ENCODE peak calls at places on chromosome 18, in seven cellular contexts. O is lower leg skin, K is GM12865, Y is brain microvascular endothelial cell, P is fibroblast of mammary gland, X is ovary, L is astrocyte of the spinal cord. U is an unnamed sample.

GRCh38 chr18:48560491-48560890 is 21.7 kb downstream of the CTIF start:
- DNase-seq in Y (no peak), K (no peak), P (no peak), O (no peak), X (no peak), L (no peak), U (no peak)

GRCh38 chr18:61859118-61859517 is 33.7 kb downstream of the RNF152 start:
- DNase-seq in L (no peak), O (no peak), X (no peak), Y (no peak), P (no peak), K (peak), U (no peak)

GRCh38 chr18:49189772-49190171 is 239.0 kb upstream of the SMAD7 start:
- DNase-seq in L (no peak), K (no peak), X (no peak), O (no peak), P (no peak), Y (no peak), U (peak)

GRCh38 chr18:2510416-2510815 is 60.9 kb downstream of the METTL4 start:
- DNase-seq in P (no peak), O (no peak), K (no peak), X (no peak), Y (no peak), L (no peak), U (no peak)

GRCh38 chr18:9109523-9109922 is 7.0 kb downstream of the NDUFV2 start:
- DNase-seq in P (peak), Y (no peak), X (no peak), O (no peak), L (peak), K (no peak), U (peak)

GRCh38 chr18:79918089-79919011 is 33.1 kb downstream of the SLC66A2 start:
- DNase-seq in Y (no peak), K (no peak), P (no peak), X (no peak), L (no peak), O (peak), U (no peak)

GRCh38 chr18:54883816-54884604 is 55.7 kb downstream of the RAB27B start:
- DNase-seq in P (no peak), X (no peak), Y (no peak), O (no peak), K (no peak), L (peak), U (peak)

GRCh38 chr18:22563098-22563707 is 145.5 kb upstream of the CTAGE1 start:
- DNase-seq in O (no peak), K (peak), P (peak), X (no peak), L (peak), Y (peak), U (peak)

GRCh38 chr18:76518543-76519155 is 23.6 kb upstream of the ZNF516 start:
- DNase-seq in O (peak), K (peak), P (peak), L (peak), X (peak), Y (peak), U (peak)

GRCh38 chr18:48228301-48228715 is 180.9 kb downstream of the ZBTB7C start:
- DNase-seq in Y (no peak), X (peak), K (no peak), L (no peak), O (peak), P (peak), U (no peak)

GRCh38 chr18:45627204-45627526 is 11.9 kb downstream of the SLC14A2 start:
- DNase-seq in K (no peak), Y (no peak), X (no peak), L (no peak), P (no peak), O (no peak), U (no peak)

GRCh38 chr18:62979172-62979571 is 263.8 kb downstream of the PHLPP1 start:
- DNase-seq in O (peak), Y (peak), K (no peak), P (peak), L (peak), X (peak), U (peak)

GRCh38 chr18:741931-742512 is 29.6 kb upstream of the ENOSF1 start:
- DNase-seq in P (peak), K (peak), O (no peak), X (no peak), Y (peak), L (peak), U (peak)

GRCh38 chr18:75678662-75679061 is 251.2 kb upstream of the SMIM21 start:
- DNase-seq in P (peak), K (no peak), X (no peak), O (no peak), L (peak), Y (no peak), U (peak)

GRCh38 chr18:78861116-78861515 is 118.5 kb upstream of the SALL3 start:
- DNase-seq in X (no peak), K (no peak), P (no peak), O (no peak), L (no peak), Y (no peak), U (no peak)

GRCh38 chr18:68447286-68447685 is 267.6 kb downstream of the TMX3 start:
- DNase-seq in Y (no peak), L (peak), X (no peak), O (no peak), P (peak), K (no peak), U (no peak)

GRCh38 chr18:62372156-62372555 is 47.0 kb downstream of the TNFRSF11A start:
- DNase-seq in L (no peak), K (peak), O (no peak), X (no peak), P (no peak), Y (no peak), U (no peak)

DNA sequence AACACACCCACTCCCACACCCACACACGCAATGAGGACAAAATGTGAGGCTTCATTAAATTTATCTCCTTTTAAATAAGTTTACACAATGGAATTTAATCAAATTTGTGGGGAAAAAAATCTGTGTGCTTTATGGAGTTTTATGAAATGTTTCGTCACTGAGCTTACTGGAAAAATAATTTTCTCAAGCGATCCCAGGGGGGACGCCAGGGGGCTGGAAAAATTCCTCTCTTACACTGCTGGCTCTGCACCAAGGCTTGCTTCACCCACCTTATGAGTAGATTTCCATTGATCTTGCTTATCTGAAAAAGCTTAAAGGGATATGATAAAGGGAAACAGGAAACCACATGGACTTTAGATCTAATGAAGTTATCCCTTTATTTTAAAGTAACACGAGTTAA is 95.5 kb downstream of the CABYR start:
- DNase-seq in O (no peak), L (no peak), Y (no peak), K (no peak), X (no peak), P (peak), U (peak)
- TF ChIP-seq CTCF in O (no peak), L (no peak), Y (no peak), K (no peak), X (no peak), P (no peak), U (no peak)

GRCh38 chr18:58603365-58604067 is 25.4 kb downstream of the ALPK2 start:
- DNase-seq in K (no peak), Y (no peak), O (peak), L (peak), X (no peak), P (peak), U (peak)
- H3K4me3 ChIP-seq in K (no peak), Y (no peak), O (no peak), L (no peak), X (no peak), P (no peak), U (no peak)

DNA sequence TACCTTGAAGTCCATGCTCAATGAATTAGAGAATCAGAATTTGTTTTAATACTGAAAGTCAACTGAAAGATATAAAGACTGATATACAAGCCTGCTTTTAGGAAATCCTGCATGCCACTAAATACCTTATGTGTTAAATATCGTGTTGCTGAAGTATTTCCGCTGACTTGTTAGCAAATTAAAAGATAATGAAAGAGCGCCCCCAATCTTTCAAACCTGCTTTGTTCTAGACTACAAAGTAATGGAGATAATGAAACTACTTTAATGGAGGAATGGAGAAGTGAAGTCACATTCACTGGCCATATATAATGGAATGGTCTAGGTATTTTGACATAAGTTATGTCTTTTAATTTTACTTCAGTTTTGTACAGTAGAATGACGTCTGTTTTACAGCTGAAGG is 95.7 kb downstream of the ASXL3 start:
- DNase-seq in Y (no peak), O (no peak), X (no peak), P (peak), K (no peak), L (no peak), U (peak)
- TF ChIP-seq CTCF in Y (no peak), O (no peak), X (no peak), P (no peak), K (no peak), L (no peak), U (no peak)

GRCh38 chr18:67359868-67360838 is 156.4 kb downstream of the DSEL start:
- DNase-seq in Y (peak), X (peak), O (no peak), K (peak), P (peak), L (peak), U (peak)
- H3K4me3 ChIP-seq in Y (peak), X (peak), O (no peak), K (no peak), P (peak), L (peak), U (peak)

GRCh38 chr18:74459877-74460276 is 2.8 kb upstream of the DIPK1C start:
- DNase-seq in L (no peak), P (no peak), O (peak), K (no peak), Y (no peak), X (no peak), U (no peak)
- TF ChIP-seq CTCF in L (peak), P (peak), O (no peak), K (no peak), Y (peak), X (no peak), U (peak)

DNA sequence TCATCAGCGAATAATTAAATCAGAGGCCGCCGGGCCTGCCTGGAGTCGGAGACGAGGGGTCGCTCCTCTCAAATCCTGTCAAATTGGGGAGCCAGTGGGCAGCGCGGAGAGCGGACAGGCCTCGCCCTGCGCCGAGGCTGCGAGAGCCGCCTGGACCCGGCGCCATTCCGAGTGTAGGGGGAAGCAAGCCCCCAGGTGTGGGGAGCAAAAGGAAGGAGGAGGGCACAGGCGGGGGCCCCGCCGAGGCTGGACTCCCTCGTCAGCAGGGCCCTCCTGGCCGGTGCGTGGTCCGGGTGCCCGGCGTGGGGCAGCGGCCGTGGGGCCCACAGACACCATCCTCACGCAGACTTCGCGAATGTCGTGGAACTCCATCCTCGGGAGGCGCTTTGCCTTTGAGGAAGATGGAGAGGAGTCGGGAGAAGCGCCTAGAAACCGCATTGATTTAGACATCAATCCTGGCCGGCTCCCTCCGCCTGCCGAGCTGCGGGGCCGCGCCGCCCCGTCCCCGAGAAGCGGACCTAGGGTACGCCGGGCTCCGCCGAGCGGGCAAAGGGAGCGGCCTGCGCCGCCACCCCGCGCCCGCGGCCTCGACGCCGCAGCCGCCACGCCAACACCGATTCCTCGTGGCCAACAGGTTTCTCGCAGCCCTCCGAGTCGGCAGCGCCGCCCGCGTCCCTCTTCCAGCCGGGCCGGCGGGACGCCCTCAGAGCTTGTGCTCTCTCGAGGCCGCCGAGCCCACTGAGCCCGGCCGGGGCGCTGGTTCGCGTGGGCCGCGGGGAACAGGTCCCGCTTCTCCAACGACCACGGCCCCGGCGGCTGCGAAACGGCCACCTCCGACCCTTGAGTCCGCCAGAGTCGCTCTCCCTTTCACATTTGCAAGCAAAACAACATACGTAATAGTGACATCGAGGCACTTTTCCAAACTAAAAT is 6.7 kb upstream of the ONECUT2 start:
- DNase-seq in Y (no peak), O (no peak), K (no peak), X (no peak), P (no peak), L (no peak), U (no peak)
- H3K4me3 ChIP-seq in Y (no peak), O (no peak), K (no peak), X (no peak), P (no peak), L (no peak), U (no peak)

DNA sequence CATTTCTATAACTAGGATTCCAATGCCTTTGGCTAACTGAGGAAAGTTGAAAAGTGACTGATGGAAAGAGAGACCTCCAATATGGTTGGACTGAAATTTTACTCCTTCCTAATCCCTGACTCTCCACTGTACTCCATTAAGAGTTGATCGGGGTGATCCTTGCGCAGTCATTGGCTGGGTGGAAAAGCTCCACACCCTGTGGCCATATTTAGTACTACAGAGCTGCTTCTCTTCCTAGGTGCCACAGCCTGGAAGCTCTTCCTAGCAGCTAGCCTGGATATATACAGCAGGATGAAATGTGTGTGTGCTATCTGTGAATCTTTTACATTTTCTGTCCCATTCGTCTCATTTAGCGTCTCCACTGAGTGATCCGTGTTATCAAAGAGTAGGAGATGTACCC is 71.2 kb downstream of the MEP1B start:
- DNase-seq in K (no peak), P (no peak), X (no peak), L (no peak), Y (no peak), O (no peak), U (no peak)
- TF ChIP-seq CTCF in K (peak), P (peak), X (no peak), L (peak), Y (peak), O (no peak), U (peak)

DNA sequence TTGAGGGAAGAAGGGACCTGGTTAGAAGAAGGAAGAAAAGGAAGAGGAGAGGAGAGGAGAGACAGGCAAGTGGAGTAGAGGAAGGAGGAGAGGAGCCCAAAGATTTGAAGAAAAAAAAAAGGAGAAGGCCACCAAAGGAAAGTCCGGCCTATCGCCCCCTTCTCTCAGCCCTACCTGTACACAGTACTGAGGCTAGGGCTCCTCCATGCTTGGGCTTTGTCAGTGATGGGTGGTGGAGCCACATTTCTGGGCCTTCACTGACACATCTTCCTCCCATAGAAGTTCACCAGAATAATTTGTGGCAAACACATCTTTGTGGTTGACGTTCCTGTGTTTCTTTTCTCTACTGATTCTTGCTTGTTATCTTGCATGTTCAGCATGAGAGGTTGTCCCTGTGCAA is 125.4 kb downstream of the DTNA start:
- DNase-seq in Y (no peak), O (no peak), P (no peak), L (no peak), K (no peak), X (no peak), U (no peak)
- H3K4me3 ChIP-seq in Y (no peak), O (no peak), P (no peak), L (no peak), K (no peak), X (no peak), U (no peak)

GRCh38 chr18:66872277-66872676 is 268.4 kb upstream of the CDH19 start:
- DNase-seq in O (no peak), P (peak), X (no peak), L (peak), K (no peak), Y (peak), U (peak)
- TF ChIP-seq CTCF in O (no peak), P (peak), X (no peak), L (no peak), K (no peak), Y (peak), U (peak)

GRCh38 chr18:12278153-12278764 is 24.1 kb downstream of the CIDEA start:
- DNase-seq in K (peak), X (no peak), Y (no peak), L (no peak), O (no peak), P (no peak), U (no peak)
- H3K4me3 ChIP-seq in K (no peak), X (peak), Y (peak), L (peak), O (no peak), P (peak), U (peak)